ENCODE peak calls at places on chromosomes 3 and 15, in five cellular contexts. One of them, this sample, is unnamed. For H3K27me3 and H3K36me3, the result is how much of the 10 kb centered on the place peaks cover.

GRCh38 chr3:105656607-105657504 is 212.0 kb downstream of the CBLB start:
- DNase-seq in fibroblast of lung: peak
- DNase-seq in WERI-Rb-1: no peak
- DNase-seq in CD8-positive, alpha-beta memory T cell: no peak
- DNase-seq in iPS DF 6.9: no peak
- DNase-seq in this sample: no peak

GRCh38 chr3:23968467-23969184 is 23.5 kb downstream of the NR1D2 start:
- DNase-seq in fibroblast of lung: peak
- DNase-seq in WERI-Rb-1: no peak
- DNase-seq in CD8-positive, alpha-beta memory T cell: no peak
- DNase-seq in iPS DF 6.9: no peak
- DNase-seq in this sample: no peak

GRCh38 chr3:188037965-188038581 is 115.9 kb upstream of the LPP start:
- DNase-seq in fibroblast of lung: peak
- DNase-seq in WERI-Rb-1: no peak
- DNase-seq in CD8-positive, alpha-beta memory T cell: no peak
- DNase-seq in iPS DF 6.9: no peak
- DNase-seq in this sample: no peak

GRCh38 chr3:173191611-173192010 is 50.6 kb upstream of the SPATA16 start:
- DNase-seq in fibroblast of lung: peak
- DNase-seq in WERI-Rb-1: no peak
- DNase-seq in CD8-positive, alpha-beta memory T cell: no peak
- DNase-seq in iPS DF 6.9: no peak
- DNase-seq in this sample: no peak

GRCh38 chr15:63636518-63637061 is 39.4 kb downstream of the FBXL22 start:
- DNase-seq in fibroblast of lung: no peak
- DNase-seq in WERI-Rb-1: no peak
- DNase-seq in CD8-positive, alpha-beta memory T cell: no peak
- DNase-seq in iPS DF 6.9: no peak
- DNase-seq in this sample: no peak

GRCh38 chr15:80418892-80419537 is 14.8 kb downstream of the ARNT2 start:
- DNase-seq in fibroblast of lung: peak
- DNase-seq in WERI-Rb-1: peak
- DNase-seq in CD8-positive, alpha-beta memory T cell: no peak
- DNase-seq in iPS DF 6.9: no peak
- DNase-seq in this sample: peak

GRCh38 chr3:14266361-14266760 is 87.7 kb downstream of the LSM3 start:
- DNase-seq in fibroblast of lung: peak
- DNase-seq in WERI-Rb-1: no peak
- DNase-seq in CD8-positive, alpha-beta memory T cell: no peak
- DNase-seq in iPS DF 6.9: no peak
- DNase-seq in this sample: no peak

GRCh38 chr15:74786659-74787165 is 4.8 kb downstream of the CSK start:
- DNase-seq in fibroblast of lung: no peak
- DNase-seq in WERI-Rb-1: no peak
- DNase-seq in CD8-positive, alpha-beta memory T cell: no peak
- DNase-seq in iPS DF 6.9: no peak
- DNase-seq in this sample: no peak

GRCh38 chr3:177928156-177928555 is 608.1 kb upstream of the KCNMB2 start:
- DNase-seq in fibroblast of lung: peak
- DNase-seq in WERI-Rb-1: no peak
- DNase-seq in CD8-positive, alpha-beta memory T cell: no peak
- DNase-seq in iPS DF 6.9: no peak
- DNase-seq in this sample: no peak

GRCh38 chr3:146131616-146132410 is 29.2 kb downstream of the PLOD2 start:
- DNase-seq in fibroblast of lung: peak
- DNase-seq in WERI-Rb-1: no peak
- DNase-seq in CD8-positive, alpha-beta memory T cell: no peak
- DNase-seq in iPS DF 6.9: no peak
- DNase-seq in this sample: no peak

GRCh38 chr3:173371848-173372487 is 25.6 kb upstream of the NLGN1 start:
- DNase-seq in fibroblast of lung: peak
- DNase-seq in WERI-Rb-1: peak
- DNase-seq in CD8-positive, alpha-beta memory T cell: no peak
- DNase-seq in iPS DF 6.9: no peak
- DNase-seq in this sample: peak

GRCh38 chr15:52082197-52083036 is 30.2 kb downstream of the BCL2L10 start:
- DNase-seq in fibroblast of lung: peak
- DNase-seq in WERI-Rb-1: no peak
- DNase-seq in CD8-positive, alpha-beta memory T cell: no peak
- DNase-seq in iPS DF 6.9: no peak
- DNase-seq in this sample: peak

GRCh38 chr3:24678441-24678865 is 183.8 kb upstream of the THRB start:
- DNase-seq in fibroblast of lung: peak
- DNase-seq in WERI-Rb-1: no peak
- DNase-seq in CD8-positive, alpha-beta memory T cell: no peak
- DNase-seq in iPS DF 6.9: no peak
- DNase-seq in this sample: no peak

GRCh38 chr3:72042397-72043211 is 257.7 kb upstream of the PROK2 start:
- DNase-seq in fibroblast of lung: peak
- DNase-seq in WERI-Rb-1: no peak
- DNase-seq in CD8-positive, alpha-beta memory T cell: no peak
- DNase-seq in iPS DF 6.9: no peak
- DNase-seq in this sample: no peak

GRCh38 chr3:71305246-71306206 is 278.0 kb downstream of the FOXP1 start:
- DNase-seq in fibroblast of lung: peak
- DNase-seq in WERI-Rb-1: no peak
- DNase-seq in CD8-positive, alpha-beta memory T cell: no peak
- DNase-seq in iPS DF 6.9: peak
- DNase-seq in this sample: peak

GRCh38 chr3:37862712-37863551 is 1.3 kb downstream of the CTDSPL start:
- DNase-seq in fibroblast of lung: peak
- DNase-seq in WERI-Rb-1: no peak
- DNase-seq in CD8-positive, alpha-beta memory T cell: no peak
- DNase-seq in iPS DF 6.9: no peak
- DNase-seq in this sample: peak

GRCh38 chr3:159816507-159816906 is 172.1 kb upstream of the IL12A start:
- DNase-seq in fibroblast of lung: no peak
- DNase-seq in WERI-Rb-1: no peak
- DNase-seq in CD8-positive, alpha-beta memory T cell: no peak
- DNase-seq in iPS DF 6.9: no peak
- DNase-seq in this sample: no peak

GRCh38 chr15:68618339-68619302 is 39.8 kb downstream of the CORO2B start:
- DNase-seq in fibroblast of lung: peak
- DNase-seq in WERI-Rb-1: no peak
- DNase-seq in CD8-positive, alpha-beta memory T cell: no peak
- DNase-seq in iPS DF 6.9: no peak
- DNase-seq in this sample: no peak

GRCh38 chr3:157542711-157543485 is 39.7 kb upstream of the VEPH1 start:
- DNase-seq in fibroblast of lung: peak
- DNase-seq in WERI-Rb-1: peak
- DNase-seq in CD8-positive, alpha-beta memory T cell: no peak
- DNase-seq in iPS DF 6.9: no peak
- DNase-seq in this sample: peak

GRCh38 chr3:67608034-67608433 is 46.4 kb downstream of the SUCLG2 start:
- DNase-seq in fibroblast of lung: no peak
- DNase-seq in WERI-Rb-1: no peak
- DNase-seq in CD8-positive, alpha-beta memory T cell: no peak
- DNase-seq in iPS DF 6.9: no peak
- DNase-seq in this sample: no peak

GRCh38 chr3:53776494-53777101 is 69.6 kb downstream of the CHDH start:
- DNase-seq in fibroblast of lung: peak
- DNase-seq in WERI-Rb-1: no peak
- DNase-seq in CD8-positive, alpha-beta memory T cell: no peak
- DNase-seq in iPS DF 6.9: no peak
- DNase-seq in this sample: no peak

GRCh38 chr3:67335813-67336212 is 318.6 kb downstream of the SUCLG2 start:
- DNase-seq in fibroblast of lung: no peak
- DNase-seq in WERI-Rb-1: no peak
- DNase-seq in CD8-positive, alpha-beta memory T cell: no peak
- DNase-seq in iPS DF 6.9: no peak
- DNase-seq in this sample: no peak

GRCh38 chr3:25783661-25784512 is 644 bp upstream of the NGLY1 start:
- DNase-seq in fibroblast of lung: peak
- DNase-seq in WERI-Rb-1: peak
- DNase-seq in CD8-positive, alpha-beta memory T cell: peak
- DNase-seq in iPS DF 6.9: peak
- DNase-seq in this sample: no peak

DNA sequence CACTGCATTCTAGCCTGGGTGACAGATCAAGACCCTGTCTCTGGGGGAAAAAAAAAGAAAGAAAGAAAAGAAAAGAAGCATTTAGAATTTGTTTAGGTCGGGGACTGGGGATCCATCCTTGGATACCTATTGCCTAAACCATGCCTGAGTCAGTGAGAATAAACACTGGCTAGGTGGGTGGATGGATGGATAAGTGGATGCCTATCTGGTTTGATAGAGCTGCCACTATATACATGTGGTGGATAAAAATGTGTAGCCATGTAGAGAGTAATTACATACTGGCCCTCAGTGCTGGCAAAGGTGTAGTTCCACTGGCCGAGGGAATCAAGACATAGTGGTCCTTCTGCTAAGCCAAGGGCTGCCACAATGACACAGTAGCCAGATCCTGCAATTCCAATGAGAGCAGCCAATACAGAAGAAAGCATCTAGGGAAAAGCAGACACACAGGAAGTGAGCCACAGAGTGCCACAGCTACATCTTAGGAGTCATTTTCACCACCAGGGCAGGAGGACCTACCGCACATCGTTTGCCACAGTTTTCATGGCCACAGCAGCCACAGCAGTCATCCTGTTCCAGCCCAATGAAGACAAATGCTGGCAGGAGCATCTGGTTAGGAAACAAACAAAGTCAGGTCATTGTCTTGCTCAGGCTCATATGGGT is 2.2 kb downstream of the TM4SF1 start:
- DNase-seq in fibroblast of lung: peak
- DNase-seq in WERI-Rb-1: no peak
- DNase-seq in CD8-positive, alpha-beta memory T cell: no peak
- DNase-seq in iPS DF 6.9: no peak
- DNase-seq in this sample: no peak
- H3K4me3 ChIP-seq in fibroblast of lung: peak
- H3K4me3 ChIP-seq in WERI-Rb-1: no peak
- H3K4me3 ChIP-seq in CD8-positive, alpha-beta memory T cell: no peak
- H3K4me3 ChIP-seq in iPS DF 6.9: no peak
- H3K4me3 ChIP-seq in this sample: no peak

GRCh38 chr3:50521572-50521971 is 18.1 kb upstream of the CACNA2D2 start:
- DNase-seq in fibroblast of lung: no peak
- DNase-seq in WERI-Rb-1: no peak
- DNase-seq in CD8-positive, alpha-beta memory T cell: no peak
- DNase-seq in iPS DF 6.9: no peak
- DNase-seq in this sample: no peak
- H3K27me3 ChIP-seq in fibroblast of lung: under half
- H3K27me3 ChIP-seq in WERI-Rb-1: under half
- H3K27me3 ChIP-seq in CD8-positive, alpha-beta memory T cell: under half
- H3K27me3 ChIP-seq in iPS DF 6.9: under half
- H3K27me3 ChIP-seq in this sample: under half

GRCh38 chr3:189739396-189739795 is 108.2 kb downstream of the TP63 start:
- DNase-seq in fibroblast of lung: no peak
- DNase-seq in WERI-Rb-1: no peak
- DNase-seq in CD8-positive, alpha-beta memory T cell: no peak
- DNase-seq in iPS DF 6.9: no peak
- DNase-seq in this sample: no peak

GRCh38 chr3:189748046-189748445 is 116.9 kb downstream of the TP63 start:
- DNase-seq in fibroblast of lung: no peak
- DNase-seq in WERI-Rb-1: no peak
- DNase-seq in CD8-positive, alpha-beta memory T cell: no peak
- DNase-seq in iPS DF 6.9: no peak
- DNase-seq in this sample: no peak

GRCh38 chr3:189745622-189746021 is 114.4 kb downstream of the TP63 start:
- DNase-seq in fibroblast of lung: no peak
- DNase-seq in WERI-Rb-1: no peak
- DNase-seq in CD8-positive, alpha-beta memory T cell: no peak
- DNase-seq in iPS DF 6.9: no peak
- DNase-seq in this sample: no peak

DNA sequence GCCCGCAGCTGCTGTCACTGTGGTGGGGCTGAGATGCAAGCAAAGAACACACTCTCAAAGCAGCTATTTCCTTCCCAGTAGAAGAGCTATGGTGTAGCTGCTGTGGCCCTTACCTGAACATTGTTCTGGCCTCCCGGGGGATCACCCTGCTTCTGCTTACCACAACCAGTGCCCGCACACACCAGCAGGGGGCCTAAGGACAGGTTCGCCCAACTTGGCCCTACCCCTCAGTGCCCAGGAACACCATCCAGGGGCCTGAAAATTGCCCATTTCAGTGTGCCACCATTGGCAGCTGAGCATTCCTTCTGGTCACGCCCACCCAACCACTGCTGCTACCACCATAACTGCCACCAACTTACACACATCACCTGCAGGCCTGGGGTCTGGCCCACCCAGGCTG is 113.0 kb downstream of the TP63 start:
- DNase-seq in fibroblast of lung: no peak
- DNase-seq in WERI-Rb-1: no peak
- DNase-seq in CD8-positive, alpha-beta memory T cell: no peak
- DNase-seq in iPS DF 6.9: no peak
- DNase-seq in this sample: no peak
- H3K36me3 ChIP-seq in fibroblast of lung: under half
- H3K36me3 ChIP-seq in WERI-Rb-1: under half
- H3K36me3 ChIP-seq in CD8-positive, alpha-beta memory T cell: under half
- H3K36me3 ChIP-seq in iPS DF 6.9: under half
- H3K36me3 ChIP-seq in this sample: under half

GRCh38 chr3:52743721-52744120 is 27.0 kb downstream of the NEK4 start:
- DNase-seq in fibroblast of lung: no peak
- DNase-seq in WERI-Rb-1: no peak
- DNase-seq in CD8-positive, alpha-beta memory T cell: no peak
- DNase-seq in iPS DF 6.9: no peak
- DNase-seq in this sample: no peak
- H3K4me3 ChIP-seq in fibroblast of lung: no peak
- H3K4me3 ChIP-seq in WERI-Rb-1: no peak
- H3K4me3 ChIP-seq in CD8-positive, alpha-beta memory T cell: no peak
- H3K4me3 ChIP-seq in iPS DF 6.9: no peak
- H3K4me3 ChIP-seq in this sample: no peak

GRCh38 chr15:88604381-88604951 is 16.7 kb upstream of the AEN start:
- DNase-seq in fibroblast of lung: no peak
- DNase-seq in WERI-Rb-1: peak
- DNase-seq in CD8-positive, alpha-beta memory T cell: no peak
- DNase-seq in iPS DF 6.9: no peak
- DNase-seq in this sample: peak
- H3K27me3 ChIP-seq in fibroblast of lung: under half
- H3K27me3 ChIP-seq in WERI-Rb-1: under half
- H3K27me3 ChIP-seq in CD8-positive, alpha-beta memory T cell: half or more
- H3K27me3 ChIP-seq in iPS DF 6.9: under half
- H3K27me3 ChIP-seq in this sample: under half